ENCODE peak calls at places on chromosomes 11 and 22, in ten cellular contexts. D, I, J, R, T, S, X, H, U and M are unnamed samples.

GRCh38 chr22:47310601-47311000 is 548.2 kb downstream of the TBC1D22A start:
- DNase-seq in D (no peak), I (peak; percentile 45), J (no peak), R (no peak), T (no peak), S (no peak), X (no peak), H (no peak), U (no peak), M (no peak)

GRCh38 chr11:69111578-69112247 is 44.0 kb upstream of the SMIM38 start:
- DNase-seq in D (no peak), I (no peak), J (no peak), R (no peak), T (no peak), S (no peak), X (no peak), H (no peak), U (no peak), M (no peak)

GRCh38 chr22:45692549-45692948 is 20.9 kb downstream of the ATXN10 start:
- DNase-seq in D (no peak), I (peak; percentile 51), J (no peak), R (no peak), T (peak; percentile 61), S (no peak), X (no peak), H (no peak), U (no peak), M (no peak)

GRCh38 chr11:64271339-64272132 is 12.9 kb downstream of the BAD start:
- DNase-seq in D (peak; percentile 96), I (peak; percentile 53), J (peak; percentile 75), R (peak; percentile 92), T (peak; percentile 95), S (peak; percentile 98), X (peak; percentile 96), H (peak; percentile 93), U (peak; percentile 79), M (peak; percentile 91)

GRCh38 chr11:95375451-95375850 is 144.4 kb upstream of the SESN3 start:
- DNase-seq in D (no peak), I (no peak), J (no peak), R (no peak), T (no peak), S (no peak), X (no peak), H (no peak), U (no peak), M (no peak)

GRCh38 chr11:94550513-94550912 is 6.8 kb downstream of the FUT4 start:
- DNase-seq in D (no peak), I (no peak), J (no peak), R (no peak), T (no peak), S (no peak), X (peak; percentile 68), H (no peak), U (no peak), M (no peak)

GRCh38 chr11:118914178-118914918 is 11.4 kb downstream of the BCL9L start:
- DNase-seq in D (no peak), I (peak; percentile 50), J (peak; percentile 61), R (peak; percentile 38), T (no peak), S (no peak), X (no peak), H (no peak), U (peak; percentile 95), M (no peak)

GRCh38 chr11:36234825-36235224 is 54.4 kb downstream of the COMMD9 start:
- DNase-seq in D (no peak), I (no peak), J (no peak), R (no peak), T (no peak), S (no peak), X (no peak), H (no peak), U (no peak), M (no peak)